ENCODE peak calls at places on chromosomes 16 and 17, in ten cellular contexts. J is Peyer's patch, W is ovary, U is NB4, B is prostate gland, F is right lobe of liver, G is A549, P is tibial nerve, C is thyroid gland, A is IMR-90. E is an unnamed sample.

GRCh38 chr16:58458634-58459343 is 41.2 kb upstream of the NDRG4 start:
- DNase-seq in J (no peak), C (no peak), P (no peak), G (no peak), F (no peak), U (no peak), B (no peak), W (no peak), A (no peak), E (no peak)

GRCh38 chr17:71084219-71084618 is 914.9 kb downstream of the KCNJ2 start:
- DNase-seq in G (peak), W (no peak), C (peak), U (peak), B (peak), F (no peak), A (peak), J (peak), P (peak), E (peak)

GRCh38 chr17:18362509-18363020 is 785 bp downstream of the SHMT1 start:
- DNase-seq in U (peak), C (peak), B (peak), A (no peak), W (peak), G (peak), J (peak), P (peak), F (peak), E (peak)

GRCh38 chr17:62869885-62870580 is 61.9 kb upstream of the MARCHF10 start:
- DNase-seq in W (no peak), A (peak), U (no peak), C (no peak), B (no peak), G (no peak), J (no peak), F (no peak), P (no peak), E (no peak)

GRCh38 chr17:74393323-74393942 is 26.1 kb downstream of the GPR142 start:
- DNase-seq in F (no peak), A (no peak), U (peak), P (no peak), J (no peak), W (no peak), B (no peak), G (no peak), C (no peak), E (no peak)

GRCh38 chr16:71985262-71985974 is 14.8 kb downstream of the PKD1L3 start:
- DNase-seq in G (no peak), J (no peak), W (no peak), U (no peak), A (no peak), B (no peak), P (no peak), F (no peak), C (no peak), E (no peak)

GRCh38 chr17:72592967-72593325 is 472.1 kb downstream of the SOX9 start:
- DNase-seq in J (no peak), G (no peak), F (no peak), P (no peak), U (no peak), A (no peak), W (no peak), B (no peak), C (no peak), E (no peak)

GRCh38 chr17:14747576-14747940 is 446.7 kb downstream of the HS3ST3B1 start:
- DNase-seq in G (no peak), J (no peak), P (no peak), W (no peak), U (no peak), C (no peak), B (no peak), F (no peak), A (peak), E (no peak)

GRCh38 chr16:78589331-78589730 is 489.9 kb downstream of the WWOX start:
- DNase-seq in J (no peak), U (no peak), W (no peak), A (no peak), C (peak), B (no peak), F (no peak), G (no peak), P (no peak), E (no peak)

GRCh38 chr16:79595261-79595660 is 5.3 kb downstream of the MAF start:
- DNase-seq in P (no peak), C (no peak), J (no peak), W (no peak), F (no peak), A (no peak), G (no peak), B (no peak), U (no peak), E (no peak)

GRCh38 chr16:10824111-10824893 is 5.7 kb upstream of the TVP23A start:
- DNase-seq in F (peak), W (peak), J (no peak), P (no peak), G (no peak), U (no peak), B (peak), A (no peak), C (peak), E (peak)
- TF ChIP-seq POLR2A in F (no peak), W (no peak), J (no peak), P (no peak), G (no peak), U (no peak), B (no peak), A (no peak), C (no peak), E (no peak)

DNA sequence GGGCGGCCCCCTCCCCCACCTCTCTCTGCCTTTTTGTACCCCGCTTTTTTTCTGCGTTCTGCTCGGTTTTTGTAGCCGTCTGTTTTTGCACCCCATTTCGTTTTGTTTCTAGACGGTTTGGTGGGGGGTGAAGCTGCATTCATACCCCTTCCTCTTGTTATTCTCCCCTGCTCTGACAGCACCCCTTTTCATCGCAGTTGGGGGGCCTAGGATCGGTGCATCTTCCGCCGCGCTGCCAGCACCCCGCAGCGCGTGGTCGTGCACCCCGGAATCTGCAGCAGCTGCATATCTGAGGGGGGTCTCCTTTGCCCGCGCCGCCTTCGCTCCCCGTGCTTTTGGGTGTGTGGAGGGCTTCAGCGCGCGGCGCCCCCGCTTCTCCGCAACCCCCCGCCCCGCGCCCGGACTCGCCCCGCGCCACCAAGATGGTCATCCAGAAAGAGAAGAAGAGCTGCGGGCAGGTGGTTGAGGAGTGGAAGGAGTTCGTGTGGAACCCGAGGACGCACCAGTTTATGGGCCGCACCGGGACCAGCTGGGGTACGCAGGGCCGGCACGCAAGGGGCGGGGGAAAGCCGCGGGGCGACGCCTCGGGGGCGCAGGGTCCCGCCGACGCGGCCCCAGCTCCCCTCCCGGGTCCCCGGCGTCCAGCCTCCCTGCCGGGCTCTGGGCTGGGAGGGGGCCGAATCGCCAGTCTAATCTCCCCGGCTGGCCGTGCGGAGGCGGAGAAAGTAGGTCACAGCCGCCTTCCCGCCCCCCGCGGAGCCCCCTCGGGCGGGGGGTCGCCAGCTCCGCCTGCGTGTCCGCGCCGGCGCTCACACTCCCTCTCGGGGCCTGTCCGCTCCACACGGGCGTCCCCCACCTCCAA is 602 bp downstream of the ATP1B2 start:
- DNase-seq in F (no peak), W (peak), U (no peak), B (no peak), P (no peak), A (no peak), J (no peak), C (peak), G (no peak), E (no peak)
- H3K4me3 ChIP-seq in F (peak), W (peak), U (no peak), B (peak), P (peak), A (peak), J (peak), C (peak), G (peak), E (peak)

DNA sequence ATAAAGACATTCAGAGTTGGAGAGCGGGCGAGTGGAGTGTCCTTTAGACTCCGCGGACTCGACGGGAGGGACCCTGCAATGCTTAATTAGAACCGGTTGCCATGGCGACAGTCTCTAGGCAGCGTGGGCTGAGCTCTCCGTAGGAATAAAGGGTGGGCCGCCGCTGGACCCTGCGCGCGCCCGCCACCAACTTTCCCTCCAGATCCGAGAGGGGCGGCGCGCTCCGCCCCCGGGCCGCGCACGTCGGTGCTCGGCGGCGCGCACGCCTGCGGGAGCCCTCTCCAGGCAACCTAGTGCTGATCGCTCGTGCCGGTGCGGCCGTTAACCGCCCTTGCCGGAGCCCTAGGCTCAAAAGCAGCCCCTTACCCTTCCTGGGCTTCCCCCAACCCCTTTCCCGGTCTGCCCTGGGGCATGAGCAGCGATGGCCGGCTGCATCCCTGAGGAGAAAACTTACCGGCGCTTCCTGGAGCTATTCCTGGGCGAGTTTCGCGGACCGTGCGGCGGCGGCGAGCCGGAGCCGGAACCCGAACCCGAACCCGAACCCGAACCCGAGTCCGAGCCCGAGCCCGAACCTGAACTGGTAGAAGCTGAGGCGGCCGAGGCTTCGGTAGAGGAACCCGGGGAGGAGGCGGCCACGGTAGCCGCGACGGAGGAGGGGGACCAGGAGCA is at the start of gene PPM1E:
- DNase-seq in A (peak), F (peak), P (peak), C (peak), B (peak), J (peak), W (peak), U (peak), G (peak), E (peak)
- TF ChIP-seq POLR2A in A (no peak), F (no peak), P (no peak), C (no peak), B (no peak), J (no peak), W (no peak), U (no peak), G (no peak), E (no peak)

DNA sequence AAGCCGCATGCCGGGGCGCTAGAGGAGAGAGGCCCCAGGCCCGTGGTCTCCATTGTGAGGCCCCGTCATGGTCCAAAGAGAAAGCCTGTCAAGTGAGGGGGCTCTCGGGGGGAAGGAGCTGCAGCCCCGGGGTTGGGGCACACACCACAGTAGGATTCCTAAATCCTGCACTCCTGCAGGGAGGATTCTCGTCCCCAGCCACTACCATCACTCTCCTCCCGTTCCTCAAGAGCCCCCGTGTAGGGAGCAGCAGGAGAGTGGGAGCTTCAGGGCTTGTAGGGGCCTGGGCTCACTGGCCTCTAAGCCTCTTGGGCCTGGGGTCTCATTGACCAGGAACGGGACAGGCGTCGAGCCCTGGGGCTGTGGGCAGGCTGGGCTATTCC is 811 bp downstream of the C16orf86 start:
- DNase-seq in C (no peak), F (no peak), W (no peak), B (no peak), A (no peak), U (no peak), P (no peak), G (no peak), J (no peak), E (no peak)
- H3K4me3 ChIP-seq in C (no peak), F (peak), W (peak), B (peak), A (no peak), U (peak), P (peak), G (no peak), J (peak), E (peak)

GRCh38 chr17:8152112-8152775 is at the start of gene PER1:
- DNase-seq in A (peak), G (peak), B (peak), F (peak), W (peak), U (peak), J (peak), P (peak), C (peak), E (peak)
- TF ChIP-seq POLR2A in A (peak), G (peak), B (peak), F (peak), W (peak), U (peak), J (peak), P (peak), C (peak), E (peak)

DNA sequence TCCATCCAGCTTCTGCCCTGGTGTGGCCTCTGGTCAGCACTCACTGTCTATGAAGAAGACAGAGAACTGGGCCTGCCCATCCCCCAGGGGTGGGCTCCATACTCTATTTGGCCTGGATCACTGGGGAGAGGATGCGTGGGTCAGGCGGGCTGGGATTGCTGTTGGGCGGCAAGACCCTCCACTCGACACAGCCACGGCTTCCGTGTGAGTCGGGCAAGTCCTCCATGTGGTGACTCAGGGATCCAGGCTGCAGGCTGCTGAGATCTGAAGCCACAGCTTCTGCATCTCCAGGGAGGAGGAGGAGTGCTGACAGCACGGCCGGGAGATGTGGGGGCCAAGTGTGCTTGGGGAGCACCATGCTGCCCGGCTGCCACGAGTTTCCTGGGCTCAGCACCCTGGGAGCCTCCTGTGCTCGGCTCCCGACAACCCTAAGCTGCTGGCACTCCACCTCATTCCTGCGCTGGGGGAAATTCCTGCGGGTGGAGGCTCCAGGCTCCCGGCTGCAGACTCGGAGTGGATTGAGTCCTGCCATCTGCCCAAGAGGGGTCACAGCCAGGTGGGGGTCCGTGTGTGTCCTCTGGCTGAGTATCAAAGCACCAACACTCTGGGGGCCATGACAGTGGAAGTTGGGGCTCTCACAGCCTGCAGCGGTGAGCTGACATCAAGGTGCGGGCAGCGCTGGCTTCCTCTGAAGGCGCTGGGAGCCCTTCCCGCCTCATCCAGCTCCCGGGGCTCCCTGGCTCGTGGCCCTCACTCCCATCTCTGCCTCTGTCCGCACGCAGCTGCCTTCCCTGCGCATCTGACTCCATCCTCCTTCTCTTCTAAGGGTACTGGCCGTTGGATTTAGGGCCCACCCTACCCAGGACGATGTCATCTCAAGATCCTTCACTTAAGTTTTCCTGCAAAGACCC is 24.4 kb upstream of the CBFA2T3 start:
- DNase-seq in J (no peak), U (no peak), C (no peak), G (no peak), A (no peak), P (no peak), B (no peak), F (peak), W (no peak), E (no peak)
- H3K4me3 ChIP-seq in J (no peak), U (no peak), C (no peak), G (no peak), A (no peak), P (no peak), B (no peak), F (no peak), W (no peak), E (no peak)

GRCh38 chr16:1705688-1706385 is at the start of gene MAPK8IP3:
- DNase-seq in F (peak), A (peak), U (peak), P (peak), W (peak), B (peak), J (peak), C (peak), G (peak), E (peak)
- TF ChIP-seq POLR2A in F (peak), A (peak), U (peak), P (peak), W (peak), B (peak), J (peak), C (peak), G (peak), E (peak)